ENCODE peak calls at places on chromosomes 11 and 22, in six cellular contexts. One of them, this sample, is unnamed.
A peak's percentile ranks its signal among the peaks of the same experiment; 100 is the strongest.

GRCh38 chr11:103035656-103036434 is 56.1 kb downstream of the DCUN1D5 start:
- DNase-seq in OCI-LY7: peak; percentile 84
- DNase-seq in cardiac muscle cell: peak; percentile 88
- DNase-seq in CD8-positive, alpha-beta memory T cell: peak; percentile 3
- DNase-seq in tibial artery: no peak
- DNase-seq in SK-N-SH: peak; percentile 43
- DNase-seq in this sample: no peak

GRCh38 chr11:11579012-11579755 is 42.6 kb downstream of the GALNT18 start:
- DNase-seq in OCI-LY7: no peak
- DNase-seq in cardiac muscle cell: no peak
- DNase-seq in CD8-positive, alpha-beta memory T cell: no peak
- DNase-seq in tibial artery: no peak
- DNase-seq in SK-N-SH: no peak
- DNase-seq in this sample: no peak

GRCh38 chr11:83147895-83148294 is 9.0 kb upstream of the PCF11 start:
- DNase-seq in OCI-LY7: no peak
- DNase-seq in cardiac muscle cell: no peak
- DNase-seq in CD8-positive, alpha-beta memory T cell: no peak
- DNase-seq in tibial artery: no peak
- DNase-seq in SK-N-SH: no peak
- DNase-seq in this sample: no peak

GRCh38 chr11:131746201-131746600 is 375.8 kb downstream of the NTM start:
- DNase-seq in OCI-LY7: no peak
- DNase-seq in cardiac muscle cell: no peak
- DNase-seq in CD8-positive, alpha-beta memory T cell: no peak
- DNase-seq in tibial artery: no peak
- DNase-seq in SK-N-SH: no peak
- DNase-seq in this sample: no peak

GRCh38 chr11:7571640-7572000 is 57.8 kb downstream of the PPFIBP2 start:
- DNase-seq in OCI-LY7: peak; percentile 23
- DNase-seq in cardiac muscle cell: peak; percentile 78
- DNase-seq in CD8-positive, alpha-beta memory T cell: no peak
- DNase-seq in tibial artery: peak; percentile 71
- DNase-seq in SK-N-SH: peak; percentile 70
- DNase-seq in this sample: no peak

GRCh38 chr11:5550440-5551095 is 2.2 kb upstream of the OR52H1 start:
- DNase-seq in OCI-LY7: no peak
- DNase-seq in cardiac muscle cell: peak; percentile 6
- DNase-seq in CD8-positive, alpha-beta memory T cell: no peak
- DNase-seq in tibial artery: no peak
- DNase-seq in SK-N-SH: no peak
- DNase-seq in this sample: no peak

GRCh38 chr11:93396356-93396755 is 65.8 kb downstream of the DEUP1 start:
- DNase-seq in OCI-LY7: no peak
- DNase-seq in cardiac muscle cell: no peak
- DNase-seq in CD8-positive, alpha-beta memory T cell: no peak
- DNase-seq in tibial artery: no peak
- DNase-seq in SK-N-SH: no peak
- DNase-seq in this sample: no peak

GRCh38 chr22:23213581-23214341 is 33.5 kb downstream of the BCR start:
- DNase-seq in OCI-LY7: no peak
- DNase-seq in cardiac muscle cell: no peak
- DNase-seq in CD8-positive, alpha-beta memory T cell: no peak
- DNase-seq in tibial artery: no peak
- DNase-seq in SK-N-SH: no peak
- DNase-seq in this sample: no peak

GRCh38 chr11:27471067-27471587 is 1.5 kb downstream of the LGR4 start:
- DNase-seq in OCI-LY7: no peak
- DNase-seq in cardiac muscle cell: no peak
- DNase-seq in CD8-positive, alpha-beta memory T cell: no peak
- DNase-seq in tibial artery: no peak
- DNase-seq in SK-N-SH: no peak
- DNase-seq in this sample: no peak

GRCh38 chr11:86511086-86511551 is 136.4 kb downstream of the CCDC81 start:
- DNase-seq in OCI-LY7: no peak
- DNase-seq in cardiac muscle cell: peak; percentile 78
- DNase-seq in CD8-positive, alpha-beta memory T cell: no peak
- DNase-seq in tibial artery: no peak
- DNase-seq in SK-N-SH: no peak
- DNase-seq in this sample: no peak

GRCh38 chr11:4467811-4468606 is 14.4 kb upstream of the OR52K1 start:
- DNase-seq in OCI-LY7: no peak
- DNase-seq in cardiac muscle cell: no peak
- DNase-seq in CD8-positive, alpha-beta memory T cell: no peak
- DNase-seq in tibial artery: no peak
- DNase-seq in SK-N-SH: no peak
- DNase-seq in this sample: no peak

GRCh38 chr11:123509737-123510578 is 79.9 kb downstream of the GRAMD1B start:
- DNase-seq in OCI-LY7: no peak
- DNase-seq in cardiac muscle cell: peak; percentile 69
- DNase-seq in CD8-positive, alpha-beta memory T cell: no peak
- DNase-seq in tibial artery: no peak
- DNase-seq in SK-N-SH: peak; percentile 84
- DNase-seq in this sample: no peak

GRCh38 chr22:43853328-43853931 is 8.9 kb downstream of the SULT4A1 start:
- DNase-seq in OCI-LY7: no peak
- DNase-seq in cardiac muscle cell: no peak
- DNase-seq in CD8-positive, alpha-beta memory T cell: no peak
- DNase-seq in tibial artery: no peak
- DNase-seq in SK-N-SH: no peak
- DNase-seq in this sample: no peak

GRCh38 chr11:11309906-11310305 is 43.1 kb downstream of the CSNK2A3 start:
- DNase-seq in OCI-LY7: no peak
- DNase-seq in cardiac muscle cell: no peak
- DNase-seq in CD8-positive, alpha-beta memory T cell: no peak
- DNase-seq in tibial artery: no peak
- DNase-seq in SK-N-SH: no peak
- DNase-seq in this sample: no peak

GRCh38 chr11:44268073-44268806 is 41.7 kb downstream of the ALX4 start:
- DNase-seq in OCI-LY7: no peak
- DNase-seq in cardiac muscle cell: peak; percentile 37
- DNase-seq in CD8-positive, alpha-beta memory T cell: no peak
- DNase-seq in tibial artery: peak; percentile 0
- DNase-seq in SK-N-SH: no peak
- DNase-seq in this sample: no peak

GRCh38 chr11:60960405-60960804 is 8.4 kb upstream of the SLC15A3 start:
- DNase-seq in OCI-LY7: no peak
- DNase-seq in cardiac muscle cell: peak; percentile 28
- DNase-seq in CD8-positive, alpha-beta memory T cell: no peak
- DNase-seq in tibial artery: no peak
- DNase-seq in SK-N-SH: no peak
- DNase-seq in this sample: no peak

GRCh38 chr11:8787372-8787771 is 104.8 kb downstream of the RPL27A start:
- DNase-seq in OCI-LY7: no peak
- DNase-seq in cardiac muscle cell: no peak
- DNase-seq in CD8-positive, alpha-beta memory T cell: no peak
- DNase-seq in tibial artery: no peak
- DNase-seq in SK-N-SH: no peak
- DNase-seq in this sample: no peak

GRCh38 chr11:69180726-69181125 is 25.0 kb downstream of the SMIM38 start:
- DNase-seq in OCI-LY7: no peak
- DNase-seq in cardiac muscle cell: no peak
- DNase-seq in CD8-positive, alpha-beta memory T cell: no peak
- DNase-seq in tibial artery: no peak
- DNase-seq in SK-N-SH: no peak
- DNase-seq in this sample: no peak

GRCh38 chr22:50540352-50540751 is 5.3 kb upstream of the KLHDC7B start:
- DNase-seq in OCI-LY7: no peak
- DNase-seq in cardiac muscle cell: no peak
- DNase-seq in CD8-positive, alpha-beta memory T cell: no peak
- DNase-seq in tibial artery: no peak
- DNase-seq in SK-N-SH: no peak
- DNase-seq in this sample: no peak

GRCh38 chr22:49753961-49754673 is 73.6 kb downstream of the BRD1 start:
- DNase-seq in OCI-LY7: no peak
- DNase-seq in cardiac muscle cell: no peak
- DNase-seq in CD8-positive, alpha-beta memory T cell: no peak
- DNase-seq in tibial artery: no peak
- DNase-seq in SK-N-SH: peak; percentile 59
- DNase-seq in this sample: peak; percentile 82

GRCh38 chr22:41469218-41469851 is 418 bp downstream of the ACO2 start:
- DNase-seq in OCI-LY7: peak; percentile 63
- DNase-seq in cardiac muscle cell: peak; percentile 3
- DNase-seq in CD8-positive, alpha-beta memory T cell: no peak
- DNase-seq in tibial artery: no peak
- DNase-seq in SK-N-SH: no peak
- DNase-seq in this sample: no peak

GRCh38 chr11:130871616-130872015 is 44.7 kb downstream of the SNX19 start:
- DNase-seq in OCI-LY7: no peak
- DNase-seq in cardiac muscle cell: no peak
- DNase-seq in CD8-positive, alpha-beta memory T cell: no peak
- DNase-seq in tibial artery: no peak
- DNase-seq in SK-N-SH: no peak
- DNase-seq in this sample: no peak

GRCh38 chr22:21933413-21933812 is 19.2 kb downstream of the PPM1F start:
- DNase-seq in OCI-LY7: no peak
- DNase-seq in cardiac muscle cell: no peak
- DNase-seq in CD8-positive, alpha-beta memory T cell: no peak
- DNase-seq in tibial artery: no peak
- DNase-seq in SK-N-SH: no peak
- DNase-seq in this sample: no peak

GRCh38 chr11:123479048-123479837 is 49.2 kb downstream of the GRAMD1B start:
- DNase-seq in OCI-LY7: peak; percentile 26
- DNase-seq in cardiac muscle cell: no peak
- DNase-seq in CD8-positive, alpha-beta memory T cell: no peak
- DNase-seq in tibial artery: no peak
- DNase-seq in SK-N-SH: no peak
- DNase-seq in this sample: no peak

DNA sequence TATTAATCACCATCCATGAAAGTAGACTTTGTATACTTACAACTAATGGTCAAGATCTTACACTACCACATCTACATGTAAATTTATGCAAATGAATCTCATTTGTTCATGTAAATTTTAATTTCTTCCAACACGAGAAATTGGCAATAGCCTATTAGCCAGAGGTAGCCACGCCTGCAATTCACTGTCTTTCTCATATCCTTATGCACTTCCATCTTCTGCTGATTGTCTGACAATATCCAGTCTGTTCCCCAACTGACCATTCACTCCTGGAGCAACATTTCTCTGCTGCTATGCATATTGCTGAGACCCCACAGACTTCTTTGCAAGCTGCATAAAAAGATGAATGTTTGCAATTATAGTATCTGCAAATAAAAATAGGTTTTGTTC is 2.5 kb downstream of the NNMT start:
- DNase-seq in OCI-LY7: no peak
- DNase-seq in cardiac muscle cell: peak; percentile 67
- DNase-seq in CD8-positive, alpha-beta memory T cell: no peak
- DNase-seq in tibial artery: no peak
- DNase-seq in SK-N-SH: no peak
- DNase-seq in this sample: no peak
- H3K4me3 ChIP-seq in OCI-LY7: no peak overlapping the region
- H3K4me3 ChIP-seq in cardiac muscle cell: no peak overlapping the region
- H3K4me3 ChIP-seq in CD8-positive, alpha-beta memory T cell: no peak overlapping the region
- H3K4me3 ChIP-seq in tibial artery: peak overlapping the region; percentile 64
- H3K4me3 ChIP-seq in SK-N-SH: no peak overlapping the region
- H3K4me3 ChIP-seq in this sample: peak overlapping the region; percentile 45

GRCh38 chr22:39519681-39520053 is 695 bp upstream of the ATF4 start:
- DNase-seq in OCI-LY7: peak; percentile 50
- DNase-seq in cardiac muscle cell: peak; percentile 68
- DNase-seq in CD8-positive, alpha-beta memory T cell: no peak
- DNase-seq in tibial artery: peak; percentile 61
- DNase-seq in SK-N-SH: peak; percentile 60
- DNase-seq in this sample: no peak

GRCh38 chr22:39518996-39519680 is 1.2 kb upstream of the ATF4 start:
- DNase-seq in OCI-LY7: peak; percentile 34
- DNase-seq in cardiac muscle cell: peak; percentile 42
- DNase-seq in CD8-positive, alpha-beta memory T cell: no peak
- DNase-seq in tibial artery: no peak
- DNase-seq in SK-N-SH: peak; percentile 47
- DNase-seq in this sample: no peak

GRCh38 chr22:39520054-39520873 is at the start of gene ATF4:
- DNase-seq in OCI-LY7: peak; percentile 99
- DNase-seq in cardiac muscle cell: peak; percentile 100
- DNase-seq in CD8-positive, alpha-beta memory T cell: peak; percentile 94
- DNase-seq in tibial artery: peak; percentile 99
- DNase-seq in SK-N-SH: peak; percentile 91
- DNase-seq in this sample: peak; percentile 99

GRCh38 chr22:39522567-39523300 is 2.4 kb downstream of the ATF4 start:
- DNase-seq in OCI-LY7: peak; percentile 44
- DNase-seq in cardiac muscle cell: peak; percentile 72
- DNase-seq in CD8-positive, alpha-beta memory T cell: no peak
- DNase-seq in tibial artery: no peak
- DNase-seq in SK-N-SH: peak; percentile 19
- DNase-seq in this sample: no peak

DNA sequence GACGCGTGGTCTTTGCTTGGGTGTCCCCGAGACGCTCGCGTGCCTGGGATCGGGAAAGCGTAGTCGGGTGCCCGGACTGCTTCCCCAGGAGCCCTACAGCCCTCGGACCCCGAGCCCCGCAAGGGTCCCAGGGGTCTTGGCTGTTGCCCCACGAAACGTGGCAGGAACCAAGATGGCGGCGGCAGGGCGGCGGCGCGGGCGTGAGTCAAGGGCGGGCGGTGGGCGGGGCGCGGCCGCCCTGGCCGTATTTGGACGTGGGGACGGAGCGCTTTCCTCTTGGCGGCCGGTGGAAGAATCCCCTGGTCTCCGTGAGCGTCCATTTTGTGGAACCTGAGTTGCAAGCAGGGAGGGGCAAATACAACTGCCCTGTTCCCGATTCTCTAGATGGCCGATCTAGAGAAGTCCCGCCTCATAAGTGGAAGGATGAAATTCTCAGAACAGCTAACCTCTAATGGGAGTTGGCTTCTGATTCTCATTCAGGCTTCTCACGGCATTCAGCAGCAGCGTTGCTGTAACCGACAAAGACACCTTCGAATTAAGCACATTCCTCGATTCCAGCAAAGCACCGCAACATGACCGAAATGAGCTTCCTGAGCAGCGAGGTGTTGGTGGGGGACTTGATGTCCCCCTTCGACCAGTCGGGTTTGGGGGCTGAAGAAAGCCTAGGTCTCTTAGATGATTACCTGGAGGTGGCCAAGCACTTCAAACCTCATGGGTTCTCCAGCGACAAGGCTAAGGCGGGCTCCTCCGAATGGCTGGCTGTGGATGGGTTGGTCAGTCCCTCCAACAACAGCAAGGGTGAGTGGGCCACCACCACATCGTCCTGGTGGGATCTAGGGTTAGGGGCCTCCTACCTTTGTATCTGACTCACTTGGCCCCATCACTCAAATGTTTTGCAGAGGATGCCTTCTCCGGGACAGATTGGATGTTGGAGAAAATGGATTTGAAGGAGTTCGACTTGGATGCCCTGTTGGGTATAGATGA is 804 bp downstream of the ATF4 start:
- DNase-seq in OCI-LY7: peak; percentile 78
- DNase-seq in cardiac muscle cell: peak; percentile 86
- DNase-seq in CD8-positive, alpha-beta memory T cell: peak; percentile 58
- DNase-seq in tibial artery: peak; percentile 82
- DNase-seq in SK-N-SH: peak; percentile 67
- DNase-seq in this sample: peak; percentile 94
- H3K4me1 ChIP-seq in OCI-LY7: peaks cover 56% of the 10 kb centered on the region
- H3K4me1 ChIP-seq in cardiac muscle cell: peaks cover 26% of the 10 kb centered on the region
- H3K4me1 ChIP-seq in CD8-positive, alpha-beta memory T cell: peaks cover 39% of the 10 kb centered on the region
- H3K4me1 ChIP-seq in tibial artery: peaks cover 5% of the 10 kb centered on the region
- H3K4me1 ChIP-seq in SK-N-SH: peaks cover 8% of the 10 kb centered on the region
- H3K4me1 ChIP-seq in this sample: peaks cover 65% of the 10 kb centered on the region

GRCh38 chr22:39456262-39457046 is at the start of gene MGAT3:
- DNase-seq in OCI-LY7: no peak
- DNase-seq in cardiac muscle cell: no peak
- DNase-seq in CD8-positive, alpha-beta memory T cell: no peak
- DNase-seq in tibial artery: no peak
- DNase-seq in SK-N-SH: peak; percentile 57
- DNase-seq in this sample: no peak
- H3K4me3 ChIP-seq in OCI-LY7: peak within 1 kb of the TSS; percentile 76
- H3K4me3 ChIP-seq in cardiac muscle cell: peak within 1 kb of the TSS; percentile 90
- H3K4me3 ChIP-seq in CD8-positive, alpha-beta memory T cell: no peak within 1 kb of the TSS
- H3K4me3 ChIP-seq in tibial artery: peak within 1 kb of the TSS; percentile 49
- H3K4me3 ChIP-seq in SK-N-SH: no peak within 1 kb of the TSS
- H3K4me3 ChIP-seq in this sample: peak within 1 kb of the TSS; percentile 56

GRCh38 chr22:32815059-32815458 is 13.6 kb downstream of the TIMP3 start:
- DNase-seq in OCI-LY7: no peak
- DNase-seq in cardiac muscle cell: no peak
- DNase-seq in CD8-positive, alpha-beta memory T cell: no peak
- DNase-seq in tibial artery: no peak
- DNase-seq in SK-N-SH: no peak
- DNase-seq in this sample: no peak
- H3K4me1 ChIP-seq in OCI-LY7: no peaks in the 10 kb centered on the region
- H3K4me1 ChIP-seq in cardiac muscle cell: peaks cover 31% of the 10 kb centered on the region
- H3K4me1 ChIP-seq in CD8-positive, alpha-beta memory T cell: no peaks in the 10 kb centered on the region
- H3K4me1 ChIP-seq in tibial artery: no peaks in the 10 kb centered on the region
- H3K4me1 ChIP-seq in SK-N-SH: no peaks in the 10 kb centered on the region
- H3K4me1 ChIP-seq in this sample: peaks cover 94% of the 10 kb centered on the region

This sample was measured in esophagus muscularis mucosa.